ENCODE peak calls at places on chromosomes 5 and 9, in four cellular contexts. One of them, this sample, is unnamed.

GRCh38 chr9:13263511-13263910 is 16.0 kb downstream of the MPDZ start:
- DNase-seq in Panc1: no peak
- DNase-seq in K562: no peak
- DNase-seq in HepG2: no peak
- DNase-seq in this sample: no peak

GRCh38 chr9:107749787-107750444 is 260.3 kb upstream of the KLF4 start:
- DNase-seq in Panc1: peak
- DNase-seq in K562: peak
- DNase-seq in HepG2: peak
- DNase-seq in this sample: peak

GRCh38 chr9:95249986-95250385 is 67.5 kb downstream of the FANCC start:
- DNase-seq in Panc1: no peak
- DNase-seq in K562: no peak
- DNase-seq in HepG2: peak
- DNase-seq in this sample: no peak

GRCh38 chr5:176743136-176743827 is 67.1 kb upstream of the UNC5A start:
- DNase-seq in Panc1: no peak
- DNase-seq in K562: no peak
- DNase-seq in HepG2: no peak
- DNase-seq in this sample: no peak

GRCh38 chr5:170333161-170333909 is 35.8 kb upstream of the LCP2 start:
- DNase-seq in Panc1: no peak
- DNase-seq in K562: peak
- DNase-seq in HepG2: no peak
- DNase-seq in this sample: no peak

GRCh38 chr5:112534564-112534963 is 115.5 kb upstream of the EPB41L4A start:
- DNase-seq in Panc1: no peak
- DNase-seq in K562: no peak
- DNase-seq in HepG2: no peak
- DNase-seq in this sample: no peak

GRCh38 chr5:14181299-14181968 is 38.3 kb downstream of the TRIO start:
- DNase-seq in Panc1: no peak
- DNase-seq in K562: no peak
- DNase-seq in HepG2: no peak
- DNase-seq in this sample: no peak

GRCh38 chr5:97192580-97193421 is 9.8 kb upstream of the RIOK2 start:
- DNase-seq in Panc1: no peak
- DNase-seq in K562: no peak
- DNase-seq in HepG2: no peak
- DNase-seq in this sample: no peak

GRCh38 chr5:55923177-55923872 is 71.4 kb downstream of the IL6ST start:
- DNase-seq in Panc1: no peak
- DNase-seq in K562: no peak
- DNase-seq in HepG2: no peak
- DNase-seq in this sample: no peak

GRCh38 chr5:159337291-159337974 is 7.1 kb upstream of the IL12B start:
- DNase-seq in Panc1: no peak
- DNase-seq in K562: peak
- DNase-seq in HepG2: no peak
- DNase-seq in this sample: no peak

GRCh38 chr5:52849544-52849943 is 61.8 kb downstream of the ITGA1 start:
- DNase-seq in Panc1: no peak
- DNase-seq in K562: no peak
- DNase-seq in HepG2: no peak
- DNase-seq in this sample: no peak

GRCh38 chr5:68465133-68465532 is 249.6 kb downstream of the PIK3R1 start:
- DNase-seq in Panc1: no peak
- DNase-seq in K562: no peak
- DNase-seq in HepG2: no peak
- DNase-seq in this sample: no peak

GRCh38 chr5:68465934-68466551 is 250.5 kb downstream of the PIK3R1 start:
- DNase-seq in Panc1: no peak
- DNase-seq in K562: peak
- DNase-seq in HepG2: no peak
- DNase-seq in this sample: no peak

GRCh38 chr5:68467208-68467607 is 251.7 kb downstream of the PIK3R1 start:
- DNase-seq in Panc1: no peak
- DNase-seq in K562: no peak
- DNase-seq in HepG2: no peak
- DNase-seq in this sample: no peak

GRCh38 chr5:68467791-68468190 is 252.2 kb downstream of the PIK3R1 start:
- DNase-seq in Panc1: no peak
- DNase-seq in K562: no peak
- DNase-seq in HepG2: no peak
- DNase-seq in this sample: no peak

GRCh38 chr5:68464424-68464823 is 248.9 kb downstream of the PIK3R1 start:
- DNase-seq in Panc1: no peak
- DNase-seq in K562: peak
- DNase-seq in HepG2: no peak
- DNase-seq in this sample: no peak
- TF ChIP-seq TCF7L2 in Panc1: no peak
- TF ChIP-seq TCF7L2 in K562: no peak
- TF ChIP-seq TCF7L2 in HepG2: no peak
- TF ChIP-seq TCF7L2 in this sample: peak

GRCh38 chr9:7042124-7042523 is 284.4 kb downstream of the KDM4C start:
- DNase-seq in Panc1: no peak
- DNase-seq in K562: no peak
- DNase-seq in HepG2: no peak
- DNase-seq in this sample: no peak

DNA sequence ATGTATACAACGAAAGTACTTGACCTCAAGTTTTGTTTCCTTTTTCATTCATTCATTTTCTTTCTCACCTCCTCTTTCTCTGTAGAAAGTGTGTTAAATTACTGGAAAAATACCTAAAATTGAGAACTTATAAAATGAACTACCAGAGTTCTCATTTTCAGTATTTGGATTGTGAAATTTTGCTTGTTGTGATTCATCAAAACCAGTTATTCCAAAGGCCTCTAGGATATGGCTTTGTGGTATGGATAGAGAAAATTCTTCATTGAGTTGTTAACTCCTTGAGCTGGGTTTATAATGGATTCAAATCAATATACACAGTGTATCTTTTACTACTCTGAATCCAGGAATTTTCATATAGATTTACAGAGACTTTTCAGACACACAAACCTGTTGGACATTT is 287.6 kb downstream of the KDM4C start:
- DNase-seq in Panc1: no peak
- DNase-seq in K562: no peak
- DNase-seq in HepG2: no peak
- DNase-seq in this sample: no peak
- TF ChIP-seq TCF7L2 in Panc1: no peak
- TF ChIP-seq TCF7L2 in K562: no peak
- TF ChIP-seq TCF7L2 in HepG2: no peak
- TF ChIP-seq TCF7L2 in this sample: no peak

GRCh38 chr9:116716441-116716840 is 29.3 kb downstream of the TRIM32 start:
- DNase-seq in Panc1: no peak
- DNase-seq in K562: no peak
- DNase-seq in HepG2: no peak
- DNase-seq in this sample: no peak
- TF ChIP-seq TCF7L2 in Panc1: no peak
- TF ChIP-seq TCF7L2 in K562: no peak
- TF ChIP-seq TCF7L2 in HepG2: no peak
- TF ChIP-seq TCF7L2 in this sample: no peak

DNA sequence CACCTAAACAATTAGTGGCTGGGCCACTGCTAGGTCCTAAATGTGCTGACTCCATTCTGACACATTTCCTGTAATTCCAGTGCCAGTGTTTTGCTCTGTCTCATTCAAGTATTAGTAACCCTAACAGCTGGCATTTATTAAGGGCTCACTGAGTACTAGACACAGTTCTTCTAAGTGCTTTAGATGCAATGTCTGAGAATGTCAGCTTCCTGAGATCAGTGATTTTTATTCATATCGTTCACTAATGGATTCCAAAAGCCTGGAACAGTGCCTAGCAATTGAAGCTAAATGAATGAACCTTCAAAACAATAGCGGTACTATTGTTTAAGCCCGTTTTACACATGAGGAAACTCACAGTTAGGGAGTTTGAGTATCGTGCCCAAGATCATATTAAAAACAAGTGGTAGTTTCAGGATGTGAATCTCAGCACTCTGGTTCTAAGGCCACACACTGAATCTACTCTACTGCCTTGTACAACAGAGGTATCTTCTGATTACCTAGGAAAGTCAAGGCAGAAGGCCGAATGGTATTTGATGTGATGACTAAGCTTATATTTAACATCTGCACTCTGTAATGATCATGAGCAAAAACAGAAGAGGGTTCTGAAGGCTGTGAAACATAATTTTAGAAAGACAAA is 304.0 kb downstream of the PJA2 start:
- DNase-seq in Panc1: peak
- DNase-seq in K562: no peak
- DNase-seq in HepG2: no peak
- DNase-seq in this sample: no peak
- TF ChIP-seq TCF7L2 in Panc1: no peak
- TF ChIP-seq TCF7L2 in K562: no peak
- TF ChIP-seq TCF7L2 in HepG2: no peak
- TF ChIP-seq TCF7L2 in this sample: no peak

DNA sequence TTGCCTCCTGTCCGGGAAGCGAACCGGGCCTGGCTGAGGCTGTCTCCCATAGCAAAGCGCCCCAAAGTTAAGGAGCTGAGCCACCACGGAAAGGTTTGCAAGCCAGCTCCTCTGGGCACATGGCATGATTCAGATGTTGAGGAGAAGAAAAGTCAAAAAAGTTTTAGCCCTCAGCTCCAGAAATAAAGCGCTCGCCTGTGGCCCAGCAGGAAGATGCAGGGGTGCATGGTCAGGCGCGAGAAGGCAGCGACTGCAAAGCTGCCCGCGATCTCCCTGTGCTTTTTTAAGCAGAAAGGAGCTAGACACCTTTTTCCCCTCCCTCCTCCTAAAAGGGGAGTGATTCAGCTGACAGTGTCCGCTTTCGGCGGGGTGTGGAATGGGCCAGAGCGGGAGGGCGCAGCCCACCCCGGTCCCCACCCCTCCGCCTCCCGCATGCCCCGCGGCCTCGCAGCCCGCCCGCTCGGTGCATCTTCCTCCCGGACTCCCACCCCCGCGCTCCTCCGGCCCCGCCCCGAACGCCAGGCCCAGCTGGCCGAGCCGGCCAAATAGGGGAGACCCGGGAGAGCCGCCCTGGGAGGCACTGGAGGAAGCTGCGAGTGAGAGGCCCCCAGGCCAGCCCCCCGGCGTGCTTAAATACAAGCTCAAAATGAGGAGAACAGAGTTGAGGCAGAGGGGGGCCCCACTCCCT is at the start of gene ADAMTS12:
- DNase-seq in Panc1: no peak
- DNase-seq in K562: no peak
- DNase-seq in HepG2: no peak
- DNase-seq in this sample: no peak
- TF ChIP-seq TCF7L2 in Panc1: no peak
- TF ChIP-seq TCF7L2 in K562: no peak
- TF ChIP-seq TCF7L2 in HepG2: no peak
- TF ChIP-seq TCF7L2 in this sample: no peak

GRCh38 chr9:36721846-36722588 is 149.3 kb downstream of the MELK start:
- DNase-seq in Panc1: no peak
- DNase-seq in K562: no peak
- DNase-seq in HepG2: no peak
- DNase-seq in this sample: no peak

GRCh38 chr9:36730414-36730813 is 157.7 kb downstream of the MELK start:
- DNase-seq in Panc1: no peak
- DNase-seq in K562: no peak
- DNase-seq in HepG2: no peak
- DNase-seq in this sample: no peak

GRCh38 chr9:36729902-36730301 is 157.2 kb downstream of the MELK start:
- DNase-seq in Panc1: no peak
- DNase-seq in K562: no peak
- DNase-seq in HepG2: no peak
- DNase-seq in this sample: no peak

GRCh38 chr9:36728651-36729520 is 156.2 kb downstream of the MELK start:
- DNase-seq in Panc1: peak
- DNase-seq in K562: peak
- DNase-seq in HepG2: peak
- DNase-seq in this sample: peak

GRCh38 chr9:36725777-36726356 is 153.2 kb downstream of the MELK start:
- DNase-seq in Panc1: no peak
- DNase-seq in K562: no peak
- DNase-seq in HepG2: no peak
- DNase-seq in this sample: no peak
- TF ChIP-seq TCF7L2 in Panc1: no peak
- TF ChIP-seq TCF7L2 in K562: no peak
- TF ChIP-seq TCF7L2 in HepG2: no peak
- TF ChIP-seq TCF7L2 in this sample: no peak

GRCh38 chr5:84251503-84251902 is 133.2 kb downstream of the EDIL3 start:
- DNase-seq in Panc1: no peak
- DNase-seq in K562: no peak
- DNase-seq in HepG2: no peak
- DNase-seq in this sample: no peak

GRCh38 chr5:84257061-84257460 is 127.6 kb downstream of the EDIL3 start:
- DNase-seq in Panc1: no peak
- DNase-seq in K562: no peak
- DNase-seq in HepG2: no peak
- DNase-seq in this sample: no peak

GRCh38 chr5:84259221-84260045 is 125.2 kb downstream of the EDIL3 start:
- DNase-seq in Panc1: no peak
- DNase-seq in K562: no peak
- DNase-seq in HepG2: no peak
- DNase-seq in this sample: no peak

GRCh38 chr5:84253946-84254345 is 130.7 kb downstream of the EDIL3 start:
- DNase-seq in Panc1: no peak
- DNase-seq in K562: no peak
- DNase-seq in HepG2: no peak
- DNase-seq in this sample: no peak

DNA sequence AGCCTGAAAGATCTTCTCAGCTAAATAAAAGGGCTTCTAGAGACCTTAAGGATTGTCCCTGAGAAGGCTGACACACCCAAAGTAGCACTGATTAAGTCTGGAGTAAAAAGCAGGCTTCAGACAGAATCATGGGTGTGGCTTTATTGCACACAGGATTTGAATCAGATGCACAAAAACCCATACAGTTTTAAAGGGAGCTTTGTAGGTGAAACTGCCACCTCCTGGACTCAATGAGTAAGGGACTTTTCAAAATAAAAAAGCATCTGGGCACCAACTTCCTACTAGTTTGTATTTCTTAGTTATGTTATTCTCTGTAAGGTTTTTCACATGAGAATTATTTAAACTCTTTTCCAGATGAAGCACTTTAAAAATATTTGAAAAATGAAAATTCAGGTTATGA is 129.4 kb downstream of the EDIL3 start:
- DNase-seq in Panc1: no peak
- DNase-seq in K562: no peak
- DNase-seq in HepG2: peak
- DNase-seq in this sample: peak
- TF ChIP-seq TCF7L2 in Panc1: no peak
- TF ChIP-seq TCF7L2 in K562: no peak
- TF ChIP-seq TCF7L2 in HepG2: no peak
- TF ChIP-seq TCF7L2 in this sample: no peak

GRCh38 chr5:142618125-142618524 is 67.8 kb downstream of the FGF1 start:
- DNase-seq in Panc1: no peak
- DNase-seq in K562: no peak
- DNase-seq in HepG2: no peak
- DNase-seq in this sample: no peak
- TF ChIP-seq TCF7L2 in Panc1: no peak
- TF ChIP-seq TCF7L2 in K562: no peak
- TF ChIP-seq TCF7L2 in HepG2: no peak
- TF ChIP-seq TCF7L2 in this sample: no peak